ENCODE peak calls at places on chromosomes 7 and 10, in five cellular contexts. T is IMR-90, V is mesendoderm, J is H9, H is mesenchymal stem cell. K is an unnamed sample.

GRCh38 chr10:109647627-109648026 is 275.7 kb downstream of the XPNPEP1 start:
- DNase-seq in H (no peak), V (peak; percentile 26), J (no peak), T (no peak), K (no peak)

GRCh38 chr7:142345817-142346216 is 88.0 kb upstream of the PRSS58 start:
- DNase-seq in J (no peak), V (no peak), T (no peak), H (no peak), K (no peak)

GRCh38 chr7:131717181-131717580 is 160.8 kb upstream of the PODXL start:
- DNase-seq in V (no peak), J (no peak), H (no peak), T (no peak), K (no peak)

GRCh38 chr7:64045301-64046040 is at the start of gene ZNF727:
- DNase-seq in J (no peak), T (no peak), V (no peak), H (no peak), K (no peak)

GRCh38 chr10:113846036-113846435 is 7.8 kb downstream of the DCLRE1A start:
- DNase-seq in J (no peak), V (no peak), T (no peak), H (no peak), K (no peak)

GRCh38 chr10:126050301-126050700 is 153.9 kb downstream of the FANK1 start:
- DNase-seq in V (no peak), J (no peak), T (no peak), H (no peak), K (no peak)

GRCh38 chr7:151485006-151485732 is 34.5 kb downstream of the RHEB start:
- DNase-seq in H (peak; percentile 71), J (no peak), T (peak; percentile 88), V (no peak), K (no peak)

GRCh38 chr7:66348531-66348930 is 143.4 kb downstream of the TPST1 start:
- DNase-seq in V (no peak), T (no peak), J (no peak), H (no peak), K (no peak)

GRCh38 chr10:14062528-14063260 is 268.0 kb downstream of the FRMD4A start:
- DNase-seq in T (peak; percentile 54), J (no peak), H (no peak), V (no peak), K (no peak)

GRCh38 chr10:43209651-43210141 is 57.2 kb downstream of the RASGEF1A start:
- DNase-seq in V (no peak), T (no peak), J (no peak), H (no peak), K (no peak)

GRCh38 chr7:104625956-104626355 is 297.6 kb downstream of the LHFPL3 start:
- DNase-seq in T (no peak), V (no peak), H (no peak), J (no peak), K (no peak)

GRCh38 chr7:65379318-65379717 is 5.7 kb downstream of the ZNF92 start:
- DNase-seq in T (peak; percentile 29), J (no peak), H (no peak), V (no peak), K (no peak)

GRCh38 chr7:28362812-28363211 is 49.5 kb upstream of the CREB5 start:
- DNase-seq in V (no peak), H (no peak), T (no peak), J (no peak), K (no peak)

GRCh38 chr7:36032362-36032818 is 120.7 kb upstream of the EEPD1 start:
- DNase-seq in H (no peak), T (peak; percentile 21), J (no peak), V (no peak), K (no peak)

GRCh38 chr10:131885391-131886165 is 15.2 kb upstream of the PPP2R2D start:
- DNase-seq in V (peak; percentile 75), T (peak; percentile 39), H (peak; percentile 43), J (peak; percentile 88), K (peak; percentile 53)

GRCh38 chr10:116753759-116754158 is 11.4 kb upstream of the HSPA12A start:
- DNase-seq in J (no peak), H (no peak), T (peak; percentile 34), V (no peak), K (no peak)

GRCh38 chr10:91632671-91633550 is at the start of gene PPP1R3C:
- DNase-seq in V (peak; percentile 86), H (peak; percentile 84), J (peak; percentile 92), T (peak; percentile 92), K (peak; percentile 71)

GRCh38 chr7:132030161-132030568 is 473.7 kb upstream of the PODXL start:
- DNase-seq in V (peak; percentile 70), H (no peak), T (no peak), J (no peak), K (no peak)

GRCh38 chr7:17934094-17934493 is 6.2 kb downstream of the SNX13 start:
- DNase-seq in T (no peak), V (no peak), J (no peak), H (no peak), K (no peak)

GRCh38 chr7:106959753-106960152 is 84.8 kb upstream of the PRKAR2B start:
- DNase-seq in J (peak; percentile 76), H (no peak), T (no peak), V (peak; percentile 63), K (no peak)

GRCh38 chr10:131444862-131445461 is 133.4 kb upstream of the TCERG1L start:
- DNase-seq in J (no peak), T (no peak), H (no peak), V (no peak), K (no peak)

GRCh38 chr7:26198133-26198780 is 2.3 kb downstream of the HNRNPA2B1 start:
- DNase-seq in J (no peak), T (no peak), V (no peak), H (no peak), K (no peak)

GRCh38 chr7:66523409-66523808 is 105.3 kb upstream of the KCTD7 start:
- DNase-seq in H (no peak), J (no peak), T (no peak), V (no peak), K (no peak)

GRCh38 chr7:24963218-24963617 is 16.8 kb downstream of the OSBPL3 start:
- DNase-seq in H (peak; percentile 45), V (no peak), J (no peak), T (peak; percentile 32), K (no peak)

GRCh38 chr7:101636822-101637623 is 7.9 kb upstream of the MYL10 start:
- DNase-seq in V (no peak), J (no peak), T (no peak), H (no peak), K (no peak)

GRCh38 chr10:102632394-102633062 is 11.8 kb upstream of the TRIM8 start:
- DNase-seq in H (peak; percentile 72), J (no peak), T (peak; percentile 52), V (no peak), K (no peak)

GRCh38 chr10:88281592-88282268 is 301.4 kb downstream of the RNLS start:
- DNase-seq in T (peak; percentile 81), H (peak; percentile 73), J (no peak), V (no peak), K (no peak)

GRCh38 chr7:16989883-16990413 is 108.2 kb upstream of the AGR3 start:
- DNase-seq in H (peak; percentile 74), V (no peak), T (peak; percentile 80), J (no peak), K (no peak)

GRCh38 chr10:22002531-22003110 is 909 bp downstream of the DNAJC1 start:
- DNase-seq in V (peak; percentile 68), T (peak; percentile 63), H (peak; percentile 81), J (no peak), K (no peak)

GRCh38 chr7:123583821-123584220 is 17.8 kb upstream of the ASB15 start:
- DNase-seq in T (no peak), H (no peak), J (no peak), V (no peak), K (no peak)
- H2BK15ac ChIP-seq in T (no peak overlapping the region), H (no peak overlapping the region), J (no peak overlapping the region), V (no peak overlapping the region), K (no peak overlapping the region)

GRCh38 chr7:952548-953441 is 1.7 kb downstream of the ADAP1 start:
- DNase-seq in J (peak; percentile 25), V (no peak), H (no peak), T (no peak), K (no peak)
- H4K8ac ChIP-seq in J (no peak overlapping the region), V (no peak overlapping the region), H (no peak overlapping the region), T (no peak overlapping the region), K (no peak overlapping the region)

GRCh38 chr10:128624656-128625530 is 498.7 kb upstream of the MKI67 start:
- DNase-seq in T (no peak), H (no peak), V (peak; percentile 70), J (no peak), K (no peak)

GRCh38 chr10:128626397-128627060 is 500.3 kb upstream of the MKI67 start:
- DNase-seq in J (peak; percentile 68), T (no peak), H (no peak), V (peak; percentile 92), K (no peak)

GRCh38 chr10:128627811-128628210 is 501.6 kb upstream of the MKI67 start:
- DNase-seq in V (no peak), H (no peak), J (no peak), T (no peak), K (no peak)

GRCh38 chr10:128623776-128624175 is 497.6 kb upstream of the MKI67 start:
- DNase-seq in T (no peak), H (no peak), J (no peak), V (no peak), K (no peak)

DNA sequence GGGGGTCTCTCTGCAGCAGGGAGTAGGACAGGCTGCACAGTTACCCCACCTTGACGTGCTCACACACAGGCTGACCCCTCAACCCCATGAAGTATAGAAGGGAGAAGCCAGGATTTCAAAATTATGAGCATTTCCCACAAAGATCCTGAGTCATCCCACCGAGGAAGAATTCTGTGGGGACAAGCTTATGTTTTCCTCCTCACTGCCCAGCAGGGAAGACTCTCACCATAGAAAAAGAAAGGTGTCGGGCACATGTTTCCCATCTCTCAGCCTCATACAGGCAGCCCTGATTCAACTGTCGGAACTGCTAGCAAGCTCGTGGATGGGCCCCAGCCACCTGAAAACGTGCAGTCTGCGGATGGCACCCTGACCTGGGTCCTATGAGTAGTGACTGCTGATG is 499.7 kb upstream of the MKI67 start:
- DNase-seq in J (no peak), H (no peak), V (no peak), T (no peak), K (no peak)
- H2BK15ac ChIP-seq in J (no peak overlapping the region), H (no peak overlapping the region), V (no peak overlapping the region), T (no peak overlapping the region), K (peak overlapping the region; percentile 16)

GRCh38 chr10:103727991-103728689 is 127.2 kb downstream of the SH3PXD2A start:
- DNase-seq in T (no peak), H (no peak), V (no peak), J (no peak), K (no peak)

GRCh38 chr10:103729851-103730250 is 125.5 kb downstream of the SH3PXD2A start:
- DNase-seq in H (no peak), V (no peak), T (no peak), J (no peak), K (no peak)

GRCh38 chr10:103724771-103725170 is 130.6 kb downstream of the SH3PXD2A start:
- DNase-seq in H (no peak), V (no peak), T (no peak), J (no peak), K (no peak)

GRCh38 chr10:103725242-103725641 is 130.1 kb downstream of the SH3PXD2A start:
- DNase-seq in V (no peak), T (no peak), H (no peak), J (no peak), K (no peak)

DNA sequence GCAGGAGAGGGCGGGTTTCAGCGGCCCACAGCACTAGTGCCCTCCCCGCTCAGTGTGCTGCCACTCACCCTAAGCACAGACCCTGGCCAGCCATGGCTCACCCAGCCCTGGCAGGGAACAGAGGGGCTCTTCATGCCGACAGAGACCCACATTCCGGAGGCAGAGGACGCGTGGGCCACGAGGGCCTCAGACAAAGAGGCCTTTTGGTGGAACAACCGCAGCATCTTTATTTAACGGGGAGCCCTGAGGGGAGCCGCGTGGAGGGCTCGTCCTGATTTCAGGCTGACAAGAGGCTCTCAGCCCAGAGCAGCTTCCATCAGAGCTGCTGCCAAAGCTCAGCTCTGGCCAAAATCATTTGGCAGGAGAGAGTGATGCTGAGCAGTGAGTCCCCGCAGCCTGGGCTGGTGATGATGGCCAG is 127.8 kb downstream of the SH3PXD2A start:
- DNase-seq in H (no peak), T (no peak), J (no peak), V (no peak), K (no peak)
- H4K8ac ChIP-seq in H (no peak overlapping the region), T (no peak overlapping the region), J (no peak overlapping the region), V (no peak overlapping the region), K (no peak overlapping the region)